ENCODE peak calls at places on chromosomes 13 and 19, in four cellular contexts. R is MCF 10A, J is bronchial epithelial cell, L is foreskin fibroblast. F is an unnamed sample.

GRCh38 chr13:78137404-78138142 is 218.9 kb upstream of the EDNRB start:
- DNase-seq in J (peak), L (peak), R (peak), F (peak)

GRCh38 chr19:39251081-39251480 is 2.4 kb upstream of the IFNL4 start:
- DNase-seq in J (no peak), L (no peak), R (no peak), F (no peak)

GRCh38 chr19:56838930-56839664 is 1.4 kb downstream of the PEG3 start:
- DNase-seq in R (no peak), L (peak), J (peak), F (peak)

GRCh38 chr19:13629687-13630357 is 123.5 kb upstream of the CACNA1A start:
- DNase-seq in J (peak), L (peak), R (peak), F (no peak)

GRCh38 chr13:107205318-107206112 is 637.6 kb upstream of the ARGLU1 start:
- DNase-seq in L (peak), J (peak), R (peak), F (peak)

GRCh38 chr19:57233207-57233606 is 2.4 kb downstream of the AURKC start:
- DNase-seq in L (no peak), R (no peak), J (no peak), F (no peak)

GRCh38 chr13:101661839-101662238 is 209.4 kb downstream of the ITGBL1 start:
- DNase-seq in J (no peak), L (no peak), R (no peak), F (no peak)

GRCh38 chr13:71499235-71499634 is 367.8 kb downstream of the DACH1 start:
- DNase-seq in J (no peak), L (no peak), R (no peak), F (no peak)

GRCh38 chr13:26839682-26840081 is 79.1 kb upstream of the GPR12 start:
- DNase-seq in R (no peak), J (no peak), L (no peak), F (no peak)

GRCh38 chr19:50670102-50670380 is 20.8 kb downstream of the C19orf81 start:
- DNase-seq in L (no peak), R (no peak), J (no peak), F (no peak)

GRCh38 chr13:50685491-50685890 is 158.0 kb downstream of the DLEU7 start:
- DNase-seq in L (peak), R (peak), J (peak), F (peak)

GRCh38 chr13:100473493-100474044 is 115.0 kb downstream of the GGACT start:
- DNase-seq in J (no peak), L (no peak), R (no peak), F (no peak)

GRCh38 chr13:102484329-102484728 is 82.5 kb upstream of the FGF14 start:
- DNase-seq in R (peak), L (peak), J (peak), F (peak)

GRCh38 chr19:37506387-37507166 is at the start of gene ZNF793:
- DNase-seq in J (peak), R (no peak), L (peak), F (peak)

GRCh38 chr13:43785681-43786471 is 896 bp downstream of the ENOX1 start:
- DNase-seq in J (peak), L (peak), R (peak), F (peak)

GRCh38 chr19:28307460-28307859 is 905.5 kb downstream of the UQCRFS1 start:
- DNase-seq in L (peak), J (no peak), R (no peak), F (no peak)

GRCh38 chr13:44573790-44574465 is 2.2 kb downstream of the TSC22D1 start:
- DNase-seq in R (peak), L (peak), J (peak), F (peak)

GRCh38 chr19:17538684-17539287 is 16.7 kb upstream of the COLGALT1 start:
- DNase-seq in J (no peak), L (no peak), R (no peak), F (no peak)

GRCh38 chr13:66660013-66660804 is 569.9 kb downstream of the PCDH9 start:
- DNase-seq in L (peak), J (peak), R (peak), F (peak)

GRCh38 chr19:32195706-32196610 is 149.5 kb upstream of the ZNF507 start:
- DNase-seq in L (no peak), R (no peak), J (no peak), F (no peak)

GRCh38 chr19:681029-681626 is 4.9 kb downstream of the FSTL3 start:
- DNase-seq in R (no peak), J (no peak), L (peak), F (peak)

GRCh38 chr13:109036091-109036490 is 406.7 kb downstream of the MYO16 start:
- DNase-seq in J (no peak), R (no peak), L (peak), F (no peak)

GRCh38 chr19:6412111-6412999 is 12.3 kb downstream of the KHSRP start:
- DNase-seq in J (peak), L (peak), R (peak), F (peak)

GRCh38 chr13:49938921-49939320 is 2.8 kb upstream of the SPRYD7 start:
- DNase-seq in L (no peak), J (no peak), R (no peak), F (no peak)

GRCh38 chr19:8618751-8619150 is 8.2 kb upstream of the ADAMTS10 start:
- DNase-seq in L (no peak), R (peak), J (no peak), F (no peak)

GRCh38 chr13:72122661-72123060 is 255.7 kb upstream of the DACH1 start:
- DNase-seq in L (no peak), R (no peak), J (no peak), F (no peak)

GRCh38 chr19:49741210-49741844 is 21.8 kb downstream of the TSKS start:
- DNase-seq in J (no peak), R (no peak), L (no peak), F (no peak)

GRCh38 chr19:30253581-30253996 is 118.6 kb upstream of the ZNF536 start:
- DNase-seq in R (no peak), L (peak), J (no peak), F (no peak)

DNA sequence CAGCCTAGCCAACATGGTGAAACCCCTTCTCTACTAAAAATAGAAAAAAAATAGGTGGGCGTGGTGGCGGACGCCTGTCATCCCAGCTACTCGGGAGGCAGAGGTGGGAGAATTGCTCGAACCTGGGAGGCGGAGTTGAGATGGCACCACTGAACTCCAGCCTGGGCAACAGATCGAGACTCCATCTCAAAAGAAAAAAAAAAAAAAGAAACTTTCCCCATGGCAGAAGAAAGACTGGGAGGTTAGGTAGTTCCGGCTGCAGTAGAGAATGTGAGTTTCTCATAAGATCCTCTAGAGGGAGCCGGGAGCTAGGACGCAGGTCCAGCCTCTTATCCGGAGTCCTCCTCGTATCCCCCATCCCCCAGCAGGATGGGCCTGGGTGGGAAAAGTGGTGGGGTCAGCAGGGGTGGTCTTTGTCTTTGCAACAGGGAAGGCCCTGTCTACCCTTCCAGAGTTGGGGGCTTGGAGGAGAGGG is 13.2 kb upstream of the CREB3L3 start:
- DNase-seq in L (peak), J (peak), R (peak), F (peak)
- TF ChIP-seq CTCF in L (peak), J (peak), R (peak), F (peak)

DNA sequence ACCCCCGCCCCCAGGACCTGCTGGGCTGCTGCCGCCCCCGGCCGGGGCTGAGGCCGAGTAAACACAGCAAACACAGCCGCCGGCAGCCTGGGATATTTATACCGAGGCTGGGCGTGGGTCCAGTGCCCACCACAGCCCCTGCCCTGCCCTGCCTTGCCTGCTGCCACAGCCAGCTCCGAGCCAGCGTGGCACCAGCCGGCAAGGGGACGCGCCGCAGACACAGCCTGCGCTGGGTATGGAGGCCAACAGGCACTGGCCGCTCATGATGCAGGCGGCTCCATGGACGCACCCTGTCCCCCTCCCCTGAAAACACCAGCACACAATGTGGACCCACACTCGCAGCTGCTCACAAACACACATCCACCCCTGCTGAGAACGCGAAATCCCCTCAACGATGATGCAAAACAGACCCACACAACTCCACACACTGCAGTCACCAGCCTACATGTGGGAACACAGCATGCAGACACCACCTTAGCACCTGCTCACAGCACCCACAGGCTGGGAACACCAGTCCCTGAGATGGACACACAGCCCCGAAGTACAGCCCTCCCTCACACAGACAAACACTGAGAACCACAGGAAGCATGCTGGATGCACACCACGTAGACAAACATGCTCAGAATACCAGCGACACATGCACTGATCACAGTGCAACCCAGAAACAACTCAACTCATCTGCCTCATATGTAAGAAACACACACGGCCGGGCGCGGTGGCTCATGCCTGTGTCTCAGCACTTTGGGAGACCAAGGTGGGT is 16.2 kb downstream of the CCDC97 start:
- DNase-seq in L (peak), J (peak), R (no peak), F (peak)
- TF ChIP-seq CTCF in L (no peak), J (no peak), R (no peak), F (no peak)

GRCh38 chr13:28753208-28753892 is 34.6 kb upstream of the SLC46A3 start:
- DNase-seq in R (peak), J (peak), L (peak), F (peak)

GRCh38 chr13:28755546-28755870 is 36.7 kb upstream of the SLC46A3 start:
- DNase-seq in J (no peak), R (no peak), L (no peak), F (no peak)

GRCh38 chr13:28753946-28754345 is 35.2 kb upstream of the SLC46A3 start:
- DNase-seq in J (no peak), L (peak), R (no peak), F (no peak)

GRCh38 chr13:28751210-28751935 is 32.6 kb upstream of the SLC46A3 start:
- DNase-seq in R (peak), J (no peak), L (no peak), F (no peak)

DNA sequence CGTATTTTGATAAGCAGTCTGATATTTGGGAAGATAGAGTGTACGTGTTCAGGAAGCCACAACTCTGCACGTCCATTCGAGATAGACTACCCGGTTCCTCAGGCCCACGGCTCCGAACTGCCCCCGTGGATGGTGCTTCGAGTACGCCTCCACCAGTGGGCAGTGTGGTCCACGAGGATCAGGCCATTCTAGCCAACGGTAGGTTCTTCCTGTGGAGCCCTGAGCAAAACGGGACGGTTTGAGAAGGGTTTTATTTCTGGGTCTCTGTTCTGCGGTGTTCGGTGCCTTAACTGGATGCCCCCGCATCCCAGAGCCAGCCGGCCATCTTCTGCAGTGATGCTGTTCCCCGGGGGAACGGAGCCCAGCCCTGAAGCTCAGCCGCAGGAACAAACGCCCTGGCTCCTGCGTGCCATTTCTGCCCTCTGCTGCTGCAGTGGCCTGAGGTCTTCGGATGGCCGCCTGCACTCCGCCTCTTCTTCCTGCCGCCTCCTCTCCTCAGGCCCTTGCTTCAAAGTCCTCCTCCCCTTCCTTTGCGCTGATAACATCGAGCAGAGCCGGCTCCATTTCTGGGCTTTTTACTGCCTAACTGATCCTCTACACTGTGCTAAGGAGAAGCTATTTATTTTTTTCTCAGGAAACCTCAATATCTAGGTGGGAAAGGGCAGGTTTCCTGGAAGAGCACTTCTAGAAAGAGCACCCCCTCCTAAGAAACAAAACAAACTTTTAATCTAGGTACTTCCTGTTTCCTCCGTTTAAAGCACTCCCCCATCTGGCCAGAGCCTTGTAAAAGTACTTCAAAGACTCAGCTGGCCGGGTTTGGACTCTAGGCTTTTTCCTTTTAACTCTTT is 36.2 kb upstream of the SLC46A3 start:
- DNase-seq in J (no peak), L (peak), R (peak), F (no peak)
- TF ChIP-seq CTCF in J (no peak), L (peak), R (no peak), F (no peak)

GRCh38 chr19:36113895-36114762 is 546 bp downstream of the POLR2I start:
- DNase-seq in R (peak), J (peak), L (peak), F (peak)
- TF ChIP-seq CTCF in R (no peak), J (peak), L (peak), F (peak)

GRCh38 chr19:43708716-43709115 is 7.2 kb upstream of the IRGC start:
- DNase-seq in L (no peak), J (no peak), R (no peak), F (no peak)
- TF ChIP-seq CTCF in L (no peak), J (no peak), R (no peak), F (no peak)

GRCh38 chr13:30052127-30052526 is 201.7 kb upstream of the UBL3 start:
- DNase-seq in R (no peak), L (no peak), J (no peak), F (no peak)
- TF ChIP-seq CTCF in R (no peak), L (no peak), J (no peak), F (no peak)

GRCh38 chr19:45584332-45585157 is at the start of gene OPA3:
- DNase-seq in L (peak), J (peak), R (peak), F (peak)
- TF ChIP-seq CTCF in L (no peak), J (no peak), R (no peak), F (no peak)

DNA sequence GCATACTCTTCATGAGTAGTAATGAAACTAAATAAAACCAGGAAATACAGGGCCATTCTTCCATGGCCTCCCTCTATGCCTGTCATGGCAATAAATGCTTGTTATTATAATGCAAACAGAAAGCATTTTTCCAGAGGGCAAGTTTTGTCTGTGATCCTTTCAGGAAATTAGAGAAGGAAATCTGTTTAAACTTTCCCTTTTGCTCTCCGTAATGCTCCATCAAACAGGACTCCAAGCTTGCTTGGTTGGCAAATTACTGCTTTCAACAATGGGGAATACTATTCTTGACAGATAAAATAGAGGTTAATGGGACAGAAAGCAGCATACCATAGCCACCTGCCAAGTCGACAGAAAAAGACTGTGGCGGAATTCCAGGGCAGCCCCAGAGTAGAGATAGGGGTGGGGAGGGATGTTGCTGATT is 252.5 kb downstream of the LHFPL6 start:
- DNase-seq in J (no peak), R (no peak), L (no peak), F (no peak)
- TF ChIP-seq CTCF in J (no peak), R (no peak), L (no peak), F (no peak)

GRCh38 chr13:84870190-84870589 is 929.0 kb downstream of the SLITRK6 start:
- DNase-seq in R (no peak), J (peak), L (no peak), F (no peak)
- TF ChIP-seq CTCF in R (no peak), J (peak), L (no peak), F (peak)

GRCh38 chr19:55676384-55676783 is 1.4 kb downstream of the EPN1 start:
- DNase-seq in L (peak), J (peak), R (no peak), F (peak)
- TF ChIP-seq CTCF in L (no peak), J (peak), R (no peak), F (peak)